ENCODE peak calls at places on chromosomes 16 and 17, in five cellular contexts. One of them, this sample, is unnamed.

GRCh38 chr17:47205419-47205963 is 3.7 kb upstream of the MYL4 start:
- DNase-seq in GM12878: peak
- DNase-seq in HepG2: no peak
- DNase-seq in H1: peak
- DNase-seq in K562: no peak
- DNase-seq in this sample: no peak

GRCh38 chr17:15436399-15437369 is 30.7 kb downstream of the CDRT4 start:
- DNase-seq in GM12878: no peak
- DNase-seq in HepG2: peak
- DNase-seq in H1: peak
- DNase-seq in K562: peak
- DNase-seq in this sample: no peak

GRCh38 chr16:89958068-89958467 is 9.5 kb downstream of the DEF8 start:
- DNase-seq in GM12878: no peak
- DNase-seq in HepG2: peak
- DNase-seq in H1: peak
- DNase-seq in K562: peak
- DNase-seq in this sample: peak

GRCh38 chr16:66359811-66360608 is 6.5 kb upstream of the CDH5 start:
- DNase-seq in GM12878: no peak
- DNase-seq in HepG2: no peak
- DNase-seq in H1: no peak
- DNase-seq in K562: no peak
- DNase-seq in this sample: no peak

GRCh38 chr17:30947796-30948195 is 23.0 kb upstream of the RNF135 start:
- DNase-seq in GM12878: no peak
- DNase-seq in HepG2: no peak
- DNase-seq in H1: no peak
- DNase-seq in K562: no peak
- DNase-seq in this sample: no peak

GRCh38 chr17:44279586-44280344 is 11.8 kb upstream of the SLC4A1 start:
- DNase-seq in GM12878: peak
- DNase-seq in HepG2: peak
- DNase-seq in H1: peak
- DNase-seq in K562: peak
- DNase-seq in this sample: no peak

GRCh38 chr16:49498241-49499017 is 124.8 kb downstream of the C16orf78 start:
- DNase-seq in GM12878: no peak
- DNase-seq in HepG2: no peak
- DNase-seq in H1: no peak
- DNase-seq in K562: no peak
- DNase-seq in this sample: no peak

GRCh38 chr17:78429618-78429995 is 51.2 kb downstream of the PGS1 start:
- DNase-seq in GM12878: no peak
- DNase-seq in HepG2: no peak
- DNase-seq in H1: no peak
- DNase-seq in K562: no peak
- DNase-seq in this sample: no peak

GRCh38 chr17:17709815-17710321 is 28.6 kb downstream of the RAI1 start:
- DNase-seq in GM12878: no peak
- DNase-seq in HepG2: no peak
- DNase-seq in H1: no peak
- DNase-seq in K562: no peak
- DNase-seq in this sample: no peak

GRCh38 chr17:74749262-74750038 is 1.0 kb downstream of the NHERF1 start:
- DNase-seq in GM12878: no peak
- DNase-seq in HepG2: no peak
- DNase-seq in H1: no peak
- DNase-seq in K562: peak
- DNase-seq in this sample: peak

GRCh38 chr17:15966183-15966878 is 21.4 kb downstream of the ADORA2B start:
- DNase-seq in GM12878: no peak
- DNase-seq in HepG2: peak
- DNase-seq in H1: peak
- DNase-seq in K562: no peak
- DNase-seq in this sample: no peak

GRCh38 chr17:73100363-73100762 is 7.9 kb upstream of the SLC39A11 start:
- DNase-seq in GM12878: no peak
- DNase-seq in HepG2: no peak
- DNase-seq in H1: no peak
- DNase-seq in K562: no peak
- DNase-seq in this sample: no peak

GRCh38 chr17:63116967-63117366 is 150.9 kb downstream of the TANC2 start:
- DNase-seq in GM12878: no peak
- DNase-seq in HepG2: no peak
- DNase-seq in H1: no peak
- DNase-seq in K562: no peak
- DNase-seq in this sample: peak

GRCh38 chr17:40615295-40615988 is 32.2 kb downstream of the SMARCE1 start:
- DNase-seq in GM12878: peak
- DNase-seq in HepG2: peak
- DNase-seq in H1: peak
- DNase-seq in K562: peak
- DNase-seq in this sample: peak

GRCh38 chr17:57530508-57530907 is 214.6 kb downstream of the CCDC182 start:
- DNase-seq in GM12878: no peak
- DNase-seq in HepG2: no peak
- DNase-seq in H1: no peak
- DNase-seq in K562: no peak
- DNase-seq in this sample: no peak

GRCh38 chr16:70749681-70750601 is 51.0 kb downstream of the VAC14 start:
- DNase-seq in GM12878: no peak
- DNase-seq in HepG2: no peak
- DNase-seq in H1: no peak
- DNase-seq in K562: no peak
- DNase-seq in this sample: peak

GRCh38 chr17:4980644-4981216 is 6.7 kb downstream of the CAMTA2 start:
- DNase-seq in GM12878: no peak
- DNase-seq in HepG2: peak
- DNase-seq in H1: peak
- DNase-seq in K562: peak
- DNase-seq in this sample: peak

GRCh38 chr16:56930516-56931252 is 1.3 kb upstream of the HERPUD1 start:
- DNase-seq in GM12878: no peak
- DNase-seq in HepG2: no peak
- DNase-seq in H1: no peak
- DNase-seq in K562: no peak
- DNase-seq in this sample: no peak
- TF ChIP-seq EP300 in GM12878: no peak
- TF ChIP-seq EP300 in HepG2: no peak
- TF ChIP-seq EP300 in H1: no peak
- TF ChIP-seq EP300 in K562: no peak
- TF ChIP-seq EP300 in this sample: no peak

GRCh38 chr16:88050952-88051660 is 99.9 kb downstream of the BANP start:
- DNase-seq in GM12878: no peak
- DNase-seq in HepG2: no peak
- DNase-seq in H1: no peak
- DNase-seq in K562: no peak
- DNase-seq in this sample: no peak
- TF ChIP-seq GABPA in GM12878: no peak
- TF ChIP-seq GABPA in HepG2: no peak
- TF ChIP-seq GABPA in H1: no peak
- TF ChIP-seq GABPA in K562: no peak
- TF ChIP-seq GABPA in this sample: no peak

DNA sequence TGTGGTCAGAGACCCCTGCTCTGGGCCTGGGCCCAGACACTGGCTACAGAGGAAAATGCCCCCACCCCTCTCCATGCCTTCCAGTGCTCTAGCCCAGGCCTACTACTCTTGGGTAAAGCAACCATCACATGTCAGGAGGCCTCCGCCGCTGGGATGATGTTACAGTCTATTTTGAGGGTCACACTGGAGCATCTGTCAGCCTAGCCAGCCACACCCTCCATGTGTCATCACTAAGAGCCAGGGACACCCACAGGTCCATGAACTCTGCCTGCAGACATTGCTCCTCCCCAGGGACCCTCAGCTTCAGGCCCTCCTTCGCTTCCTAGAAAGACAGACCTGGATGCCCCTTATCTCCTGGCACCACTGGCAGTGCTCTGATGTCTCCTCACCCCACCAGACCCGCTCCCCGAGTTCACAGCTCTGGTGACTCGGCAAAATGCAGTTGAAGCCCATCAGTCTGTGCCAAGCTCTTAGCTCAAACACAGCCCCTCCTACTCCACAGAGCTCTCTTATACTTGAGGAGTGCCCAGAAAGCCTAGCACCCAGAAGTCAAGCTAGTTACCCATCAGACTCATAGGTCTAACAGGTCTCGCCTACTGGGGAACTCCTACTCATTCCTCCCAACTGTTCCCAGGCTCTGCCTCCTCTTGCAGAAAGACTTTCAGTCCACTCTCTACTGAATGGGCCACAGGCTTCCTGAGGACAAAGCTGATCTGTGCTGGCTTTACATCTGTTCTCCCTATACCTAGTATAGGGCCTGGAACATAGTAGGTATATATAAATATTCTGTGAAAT is 5.9 kb downstream of the RANBP10 start:
- DNase-seq in GM12878: no peak
- DNase-seq in HepG2: no peak
- DNase-seq in H1: no peak
- DNase-seq in K562: peak
- DNase-seq in this sample: no peak
- TF ChIP-seq RAD21 in GM12878: no peak
- TF ChIP-seq RAD21 in HepG2: no peak
- TF ChIP-seq RAD21 in H1: no peak
- TF ChIP-seq RAD21 in K562: no peak
- TF ChIP-seq RAD21 in this sample: no peak

GRCh38 chr16:77277571-77277970 is 78.4 kb downstream of the SYCE1L start:
- DNase-seq in GM12878: no peak
- DNase-seq in HepG2: no peak
- DNase-seq in H1: no peak
- DNase-seq in K562: no peak
- DNase-seq in this sample: no peak

GRCh38 chr16:77273815-77274214 is 74.6 kb downstream of the SYCE1L start:
- DNase-seq in GM12878: no peak
- DNase-seq in HepG2: no peak
- DNase-seq in H1: no peak
- DNase-seq in K562: no peak
- DNase-seq in this sample: no peak

GRCh38 chr16:77271532-77272426 is 72.6 kb downstream of the SYCE1L start:
- DNase-seq in GM12878: no peak
- DNase-seq in HepG2: peak
- DNase-seq in H1: no peak
- DNase-seq in K562: no peak
- DNase-seq in this sample: no peak

GRCh38 chr16:77277141-77277540 is 77.9 kb downstream of the SYCE1L start:
- DNase-seq in GM12878: no peak
- DNase-seq in HepG2: no peak
- DNase-seq in H1: no peak
- DNase-seq in K562: no peak
- DNase-seq in this sample: no peak

GRCh38 chr16:77276686-77277085 is 77.5 kb downstream of the SYCE1L start:
- DNase-seq in GM12878: no peak
- DNase-seq in HepG2: no peak
- DNase-seq in H1: no peak
- DNase-seq in K562: no peak
- DNase-seq in this sample: no peak
- TF ChIP-seq EP300 in GM12878: no peak
- TF ChIP-seq EP300 in HepG2: no peak
- TF ChIP-seq EP300 in H1: no peak
- TF ChIP-seq EP300 in K562: no peak
- TF ChIP-seq EP300 in this sample: no peak

DNA sequence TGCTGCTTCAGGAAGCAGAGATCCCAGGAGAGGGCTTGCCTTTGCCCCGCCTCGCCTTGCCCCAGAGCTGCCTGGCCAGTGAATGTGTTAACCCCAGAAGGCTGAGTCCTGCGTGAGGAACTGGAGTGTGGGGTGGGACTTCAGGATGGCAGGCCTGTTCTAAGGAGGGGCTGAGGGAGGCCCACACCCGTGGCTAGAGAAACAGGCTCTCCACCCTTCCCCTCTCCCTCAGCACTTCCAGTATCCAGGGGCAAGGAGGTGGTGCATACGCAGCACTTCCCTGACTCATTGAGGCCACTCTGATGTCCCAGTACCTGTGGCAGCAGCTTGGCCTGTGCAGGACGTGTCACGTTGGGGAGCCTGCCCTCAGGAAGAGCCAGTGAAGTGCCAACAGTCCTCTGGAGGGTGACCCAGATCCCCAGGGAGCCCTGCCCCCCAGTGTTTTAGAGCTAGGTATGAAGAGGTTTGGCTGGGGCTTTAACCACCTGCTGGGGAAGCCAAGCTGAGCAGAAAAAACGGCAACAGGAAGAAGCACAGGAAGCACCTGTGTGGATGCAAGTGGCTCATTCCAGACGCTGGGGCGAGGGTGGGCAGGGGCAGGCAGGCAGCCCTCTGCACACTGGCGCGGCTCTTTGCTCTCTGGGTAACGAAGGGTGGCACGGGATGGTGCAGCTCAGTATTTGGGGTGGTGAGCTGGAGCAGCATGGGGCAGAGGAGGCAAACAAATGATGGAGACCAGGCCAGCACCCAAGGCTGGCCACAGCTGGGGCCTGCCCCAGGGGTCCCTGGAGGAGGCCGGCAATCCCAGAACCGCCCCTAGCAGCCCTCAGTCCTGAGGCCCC is 14.7 kb upstream of the CTCF start:
- DNase-seq in GM12878: no peak
- DNase-seq in HepG2: no peak
- DNase-seq in H1: no peak
- DNase-seq in K562: no peak
- DNase-seq in this sample: no peak
- TF ChIP-seq GABPA in GM12878: no peak
- TF ChIP-seq GABPA in HepG2: no peak
- TF ChIP-seq GABPA in H1: no peak
- TF ChIP-seq GABPA in K562: no peak
- TF ChIP-seq GABPA in this sample: no peak

GRCh38 chr17:82065193-82065637 is 389 bp downstream of the DUS1L start:
- DNase-seq in GM12878: no peak
- DNase-seq in HepG2: no peak
- DNase-seq in H1: no peak
- DNase-seq in K562: no peak
- DNase-seq in this sample: no peak
- TF ChIP-seq RAD21 in GM12878: no peak
- TF ChIP-seq RAD21 in HepG2: no peak
- TF ChIP-seq RAD21 in H1: no peak
- TF ChIP-seq RAD21 in K562: no peak
- TF ChIP-seq RAD21 in this sample: no peak

DNA sequence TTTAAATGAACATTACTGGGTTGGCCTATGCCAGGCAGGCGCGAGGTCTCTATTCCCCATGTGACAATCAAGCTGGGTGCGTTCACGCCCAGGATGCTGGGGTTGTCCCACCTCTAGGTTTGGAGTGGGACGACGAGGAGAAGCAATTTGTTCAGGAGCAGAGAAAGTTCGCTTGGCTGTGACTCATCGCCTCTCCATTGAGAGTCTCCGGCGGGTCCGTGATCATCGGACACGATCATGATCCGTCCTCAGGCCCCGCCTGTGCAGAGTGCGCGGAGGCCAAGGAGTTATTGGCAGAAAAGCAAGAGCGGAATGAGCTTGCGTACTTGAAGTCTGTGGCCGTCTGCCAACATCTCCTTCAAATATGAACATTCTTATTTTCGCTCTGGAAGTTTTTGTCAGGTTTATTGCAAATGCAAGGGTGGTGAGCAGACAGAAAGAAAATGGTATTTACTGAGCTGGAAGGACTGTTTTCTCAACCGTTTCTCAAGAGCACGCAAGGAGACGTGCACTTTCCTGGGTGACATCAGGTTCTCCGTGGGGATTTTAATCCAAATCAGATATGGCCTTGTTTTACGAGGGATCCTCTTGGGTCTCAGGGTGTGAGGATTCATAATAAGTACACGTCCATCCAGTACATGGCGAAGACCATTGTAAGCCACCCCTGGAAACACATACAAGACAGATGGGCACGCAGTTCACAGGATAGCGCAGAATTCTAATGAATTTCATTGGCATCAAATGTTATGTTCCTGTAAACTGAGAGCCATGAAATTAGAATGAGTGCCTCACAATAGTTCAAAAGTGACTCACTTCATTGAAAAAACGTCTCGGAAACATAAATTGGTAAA is 70.1 kb upstream of the CREBBP start:
- DNase-seq in GM12878: no peak
- DNase-seq in HepG2: no peak
- DNase-seq in H1: no peak
- DNase-seq in K562: peak
- DNase-seq in this sample: no peak
- TF ChIP-seq EP300 in GM12878: no peak
- TF ChIP-seq EP300 in HepG2: no peak
- TF ChIP-seq EP300 in H1: no peak
- TF ChIP-seq EP300 in K562: no peak
- TF ChIP-seq EP300 in this sample: no peak

This sample was measured in SK-N-SH.